ENCODE peak calls at places on chromosomes 13 and 19, in seven cellular contexts. N is heart left ventricle, A is foreskin keratinocyte, I is H1, R is dorsolateral prefrontal cortex, Y is RWPE2, K is thoracic aorta. J is an unnamed sample.

GRCh38 chr19:48332662-48333466 is 7.5 kb downstream of the EMP3 start:
- DNase-seq in N (peak; percentile 91), A (peak; percentile 100), I (no peak), R (peak; percentile 85), Y (peak; percentile 95), K (peak; percentile 69), J (peak; percentile 96)

GRCh38 chr19:44738603-44739585 is 9.6 kb upstream of the BCL3 start:
- DNase-seq in N (no peak), A (no peak), I (no peak), R (no peak), Y (no peak), K (no peak), J (no peak)

GRCh38 chr13:80224468-80224867 is 116.5 kb downstream of the SPRY2 start:
- DNase-seq in N (no peak), A (peak; percentile 76), I (no peak), R (no peak), Y (no peak), K (no peak), J (no peak)

GRCh38 chr13:41386206-41386605 is 71.1 kb upstream of the RGCC start:
- DNase-seq in N (no peak), A (no peak), I (no peak), R (no peak), Y (no peak), K (no peak), J (no peak)

GRCh38 chr19:4042731-4043082 is 24.0 kb downstream of the ZBTB7A start:
- DNase-seq in N (no peak), A (no peak), I (no peak), R (no peak), Y (no peak), K (no peak), J (peak; percentile 74)

GRCh38 chr13:22076658-22077057 is 405.8 kb downstream of the FGF9 start:
- DNase-seq in N (no peak), A (no peak), I (no peak), R (no peak), Y (no peak), K (no peak), J (no peak)

GRCh38 chr19:4326837-4327251 is 11.8 kb downstream of the STAP2 start:
- DNase-seq in N (no peak), A (no peak), I (no peak), R (no peak), Y (no peak), K (no peak), J (no peak)

GRCh38 chr13:113338451-113338850 is 25.5 kb downstream of the GRTP1 start:
- DNase-seq in N (peak; percentile 11), A (no peak), I (no peak), R (no peak), Y (no peak), K (no peak), J (no peak)

GRCh38 chr13:110234532-110234931 is 72.4 kb downstream of the COL4A1 start:
- DNase-seq in N (no peak), A (no peak), I (no peak), R (no peak), Y (no peak), K (no peak), J (no peak)

GRCh38 chr19:38731654-38732301 is 12.5 kb downstream of the CAPN12 start:
- DNase-seq in N (peak; percentile 19), A (no peak), I (no peak), R (no peak), Y (no peak), K (no peak), J (peak; percentile 49)

GRCh38 chr13:94610475-94610874 is 8.8 kb downstream of the GPR180 start:
- DNase-seq in N (no peak), A (no peak), I (no peak), R (no peak), Y (no peak), K (no peak), J (no peak)

GRCh38 chr13:45328661-45329105 is 12.3 kb downstream of the TPT1 start:
- DNase-seq in N (no peak), A (no peak), I (no peak), R (no peak), Y (no peak), K (no peak), J (no peak)

GRCh38 chr19:42540071-42540553 is 11.8 kb upstream of the CEACAM1 start:
- DNase-seq in N (no peak), A (no peak), I (no peak), R (no peak), Y (no peak), K (no peak), J (no peak)

GRCh38 chr19:54329476-54330165 is 9.3 kb downstream of the LILRA4 start:
- DNase-seq in N (no peak), A (no peak), I (no peak), R (no peak), Y (no peak), K (no peak), J (no peak)

GRCh38 chr13:29548722-29549446 is 46.6 kb downstream of the SLC7A1 start:
- DNase-seq in N (no peak), A (no peak), I (no peak), R (no peak), Y (no peak), K (no peak), J (no peak)

GRCh38 chr13:94329754-94330551 is 149.5 kb downstream of the DCT start:
- DNase-seq in N (peak; percentile 33), A (peak; percentile 82), I (no peak), R (no peak), Y (no peak), K (no peak), J (no peak)

GRCh38 chr13:110561335-110562033 is at the start of gene RAB20:
- DNase-seq in N (peak; percentile 91), A (peak; percentile 63), I (no peak), R (peak; percentile 48), Y (peak; percentile 83), K (peak; percentile 54), J (peak; percentile 74)

GRCh38 chr19:46674416-46675178 is 13.6 kb upstream of the DACT3 start:
- DNase-seq in N (no peak), A (no peak), I (no peak), R (no peak), Y (no peak), K (no peak), J (no peak)

GRCh38 chr13:46756977-46757376 is 40.0 kb downstream of the ESD start:
- DNase-seq in N (no peak), A (no peak), I (no peak), R (no peak), Y (no peak), K (no peak), J (no peak)

GRCh38 chr19:45667620-45668341 is at the start of gene GIPR:
- DNase-seq in N (peak; percentile 80), A (peak; percentile 72), I (no peak), R (no peak), Y (no peak), K (no peak), J (no peak)

GRCh38 chr19:17579523-17580244 is 24.2 kb downstream of the COLGALT1 start:
- DNase-seq in N (peak; percentile 63), A (peak; percentile 86), I (peak; percentile 87), R (no peak), Y (peak; percentile 92), K (no peak), J (no peak)

GRCh38 chr19:38805180-38805579 is 7.6 kb downstream of the LGALS4 start:
- DNase-seq in N (no peak), A (peak; percentile 29), I (no peak), R (no peak), Y (no peak), K (no peak), J (no peak)

GRCh38 chr19:50666346-50667176 is 17.3 kb downstream of the C19orf81 start:
- DNase-seq in N (no peak), A (no peak), I (no peak), R (no peak), Y (no peak), K (no peak), J (no peak)
- H3K27me3 ChIP-seq in N (peaks cover 48% of the 10 kb centered on the region), A (peaks cover 73% of the 10 kb centered on the region), I (peaks cover 38% of the 10 kb centered on the region), R (peaks cover 24% of the 10 kb centered on the region), Y (peaks cover 68% of the 10 kb centered on the region), K (peaks cover 6% of the 10 kb centered on the region), J (peaks cover 18% of the 10 kb centered on the region)

GRCh38 chr13:33119886-33120543 is 103.8 kb downstream of the KL start:
- DNase-seq in N (no peak), A (peak; percentile 91), I (no peak), R (no peak), Y (no peak), K (no peak), J (no peak)

GRCh38 chr13:33123066-33123940 is 107.1 kb downstream of the KL start:
- DNase-seq in N (peak; percentile 66), A (peak; percentile 9), I (no peak), R (no peak), Y (no peak), K (no peak), J (no peak)

GRCh38 chr13:33115274-33115673 is 99.1 kb downstream of the KL start:
- DNase-seq in N (no peak), A (no peak), I (no peak), R (no peak), Y (no peak), K (no peak), J (no peak)

GRCh38 chr13:33116321-33117010 is 100.2 kb downstream of the KL start:
- DNase-seq in N (no peak), A (no peak), I (no peak), R (no peak), Y (no peak), K (no peak), J (no peak)

GRCh38 chr13:33119022-33119735 is 103.0 kb downstream of the KL start:
- DNase-seq in N (no peak), A (no peak), I (no peak), R (no peak), Y (no peak), K (no peak), J (no peak)
- TF ChIP-seq CTCF in N (no peak), A (no peak), I (no peak), R (no peak), Y (no peak), K (no peak), J (no peak)

GRCh38 chr13:28333204-28333900 is 161.6 kb downstream of the FLT1 start:
- DNase-seq in N (no peak), A (no peak), I (no peak), R (no peak), Y (no peak), K (no peak), J (no peak)
- H3K27me3 ChIP-seq in N (no peaks in the 10 kb centered on the region), A (peaks cover 33% of the 10 kb centered on the region), I (no peaks in the 10 kb centered on the region), R (no peaks in the 10 kb centered on the region), Y (no peaks in the 10 kb centered on the region), K (no peaks in the 10 kb centered on the region), J (no peaks in the 10 kb centered on the region)

DNA sequence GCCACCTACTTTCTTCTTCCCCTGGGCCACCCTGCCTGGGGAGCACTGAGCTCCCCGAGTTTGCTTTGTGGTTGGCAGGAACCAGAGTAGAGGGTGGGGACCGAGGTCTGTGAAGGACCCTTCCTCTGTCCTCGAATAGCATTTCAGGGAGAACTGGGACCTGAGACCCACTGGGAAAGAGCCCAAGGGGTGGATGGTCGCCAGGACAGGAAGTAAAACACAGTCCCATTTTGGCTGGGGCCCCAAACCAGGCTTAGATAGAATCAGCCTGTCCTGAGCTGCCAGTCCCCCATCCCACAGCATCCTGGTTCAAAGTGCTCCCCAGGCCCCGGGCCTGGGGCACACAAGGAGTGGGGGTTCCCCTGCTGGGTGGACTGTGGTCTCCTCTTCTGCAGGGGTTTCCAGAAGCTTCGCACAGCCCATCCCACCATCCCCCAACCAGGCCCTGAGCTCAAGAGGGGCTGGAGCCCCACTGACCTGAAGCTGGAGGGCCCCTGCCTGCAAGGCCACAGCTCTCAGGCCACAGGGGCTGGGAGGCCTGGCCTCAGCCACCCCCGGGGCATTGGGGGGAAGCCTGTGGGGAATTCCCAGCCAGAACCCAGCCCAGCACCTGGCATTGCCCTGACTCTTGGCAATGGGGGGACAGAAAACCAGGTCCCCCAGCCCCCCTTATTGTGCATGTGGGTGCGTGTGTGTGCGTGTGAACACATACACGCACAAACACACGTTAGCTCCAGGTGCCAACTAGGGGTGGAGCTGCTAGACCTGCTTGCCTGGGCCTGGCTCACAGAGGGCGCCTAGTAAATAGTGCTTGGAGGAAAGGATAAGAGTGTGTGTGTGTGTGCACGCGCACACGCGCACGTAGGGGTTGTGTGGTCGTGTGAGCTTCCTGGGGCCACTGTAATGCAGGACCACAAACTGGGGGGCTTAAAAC is 994 bp upstream of the MKNK2 start:
- DNase-seq in N (peak; percentile 71), A (peak; percentile 41), I (no peak), R (no peak), Y (no peak), K (no peak), J (no peak)
- TF ChIP-seq CTCF in N (no peak), A (no peak), I (no peak), R (no peak), Y (no peak), K (no peak), J (no peak)

J was measured in breast epithelium.